ENCODE peak calls at places on chromosomes 3 and 15, in eight cellular contexts. One of them, this sample, is unnamed.
A peak's percentile ranks its signal among the peaks of the same experiment; 100 is the strongest.

GRCh38 chr3:127084401-127084990 is 101.6 kb downstream of the PLXNA1 start:
- DNase-seq in astrocyte of the spinal cord: no peak
- DNase-seq in RCC 7860: no peak
- DNase-seq in Calu3: no peak
- DNase-seq in activated T-cell treated with anti-CD3 and anti-CD28 coated beads for 1 hour: no peak
- DNase-seq in neuronal stem cell: no peak
- DNase-seq in body of pancreas: no peak
- DNase-seq in ureter: no peak
- DNase-seq in this sample: no peak

GRCh38 chr15:29558261-29558660 is 264.0 kb downstream of the TJP1 start:
- DNase-seq in astrocyte of the spinal cord: no peak
- DNase-seq in RCC 7860: no peak
- DNase-seq in Calu3: no peak
- DNase-seq in activated T-cell treated with anti-CD3 and anti-CD28 coated beads for 1 hour: no peak
- DNase-seq in neuronal stem cell: no peak
- DNase-seq in body of pancreas: no peak
- DNase-seq in ureter: no peak
- DNase-seq in this sample: no peak

GRCh38 chr15:37096878-37097568 is 3.3 kb downstream of the MEIS2 start:
- DNase-seq in astrocyte of the spinal cord: peak; percentile 58
- DNase-seq in RCC 7860: no peak
- DNase-seq in Calu3: no peak
- DNase-seq in activated T-cell treated with anti-CD3 and anti-CD28 coated beads for 1 hour: no peak
- DNase-seq in neuronal stem cell: peak; percentile 53
- DNase-seq in body of pancreas: no peak
- DNase-seq in ureter: no peak
- DNase-seq in this sample: no peak

GRCh38 chr15:42359990-42360389 is 689 bp downstream of the CAPN3 start:
- DNase-seq in astrocyte of the spinal cord: no peak
- DNase-seq in RCC 7860: no peak
- DNase-seq in Calu3: no peak
- DNase-seq in activated T-cell treated with anti-CD3 and anti-CD28 coated beads for 1 hour: no peak
- DNase-seq in neuronal stem cell: no peak
- DNase-seq in body of pancreas: no peak
- DNase-seq in ureter: no peak
- DNase-seq in this sample: no peak

GRCh38 chr3:142288032-142288638 is 62.8 kb upstream of the GK5 start:
- DNase-seq in astrocyte of the spinal cord: no peak
- DNase-seq in RCC 7860: no peak
- DNase-seq in Calu3: no peak
- DNase-seq in activated T-cell treated with anti-CD3 and anti-CD28 coated beads for 1 hour: no peak
- DNase-seq in neuronal stem cell: peak; percentile 9
- DNase-seq in body of pancreas: no peak
- DNase-seq in ureter: no peak
- DNase-seq in this sample: no peak

GRCh38 chr3:72008226-72008996 is 223.5 kb upstream of the PROK2 start:
- DNase-seq in astrocyte of the spinal cord: peak; percentile 23
- DNase-seq in RCC 7860: no peak
- DNase-seq in Calu3: no peak
- DNase-seq in activated T-cell treated with anti-CD3 and anti-CD28 coated beads for 1 hour: no peak
- DNase-seq in neuronal stem cell: no peak
- DNase-seq in body of pancreas: no peak
- DNase-seq in ureter: no peak
- DNase-seq in this sample: no peak

GRCh38 chr3:23084367-23084766 is 118.8 kb upstream of the UBE2E2 start:
- DNase-seq in astrocyte of the spinal cord: no peak
- DNase-seq in RCC 7860: no peak
- DNase-seq in Calu3: no peak
- DNase-seq in activated T-cell treated with anti-CD3 and anti-CD28 coated beads for 1 hour: no peak
- DNase-seq in neuronal stem cell: no peak
- DNase-seq in body of pancreas: no peak
- DNase-seq in ureter: no peak
- DNase-seq in this sample: no peak

GRCh38 chr15:75758071-75758872 is 45.6 kb upstream of the CSPG4 start:
- DNase-seq in astrocyte of the spinal cord: peak; percentile 77
- DNase-seq in RCC 7860: peak; percentile 57
- DNase-seq in Calu3: peak; percentile 93
- DNase-seq in activated T-cell treated with anti-CD3 and anti-CD28 coated beads for 1 hour: peak; percentile 42
- DNase-seq in neuronal stem cell: peak; percentile 83
- DNase-seq in body of pancreas: peak; percentile 95
- DNase-seq in ureter: peak; percentile 91
- DNase-seq in this sample: peak; percentile 50

GRCh38 chr15:88975891-88976290 is 62.7 kb upstream of the MFGE8 start:
- DNase-seq in astrocyte of the spinal cord: no peak
- DNase-seq in RCC 7860: no peak
- DNase-seq in Calu3: no peak
- DNase-seq in activated T-cell treated with anti-CD3 and anti-CD28 coated beads for 1 hour: no peak
- DNase-seq in neuronal stem cell: no peak
- DNase-seq in body of pancreas: no peak
- DNase-seq in ureter: no peak
- DNase-seq in this sample: no peak

GRCh38 chr3:11764931-11765363 is 81.7 kb downstream of the TAMM41 start:
- DNase-seq in astrocyte of the spinal cord: peak; percentile 91
- DNase-seq in RCC 7860: peak; percentile 76
- DNase-seq in Calu3: peak; percentile 58
- DNase-seq in activated T-cell treated with anti-CD3 and anti-CD28 coated beads for 1 hour: no peak
- DNase-seq in neuronal stem cell: no peak
- DNase-seq in body of pancreas: no peak
- DNase-seq in ureter: no peak
- DNase-seq in this sample: no peak

GRCh38 chr3:149010504-149010951 is 19.2 kb downstream of the GYG1 start:
- DNase-seq in astrocyte of the spinal cord: no peak
- DNase-seq in RCC 7860: no peak
- DNase-seq in Calu3: peak; percentile 14
- DNase-seq in activated T-cell treated with anti-CD3 and anti-CD28 coated beads for 1 hour: no peak
- DNase-seq in neuronal stem cell: no peak
- DNase-seq in body of pancreas: no peak
- DNase-seq in ureter: no peak
- DNase-seq in this sample: no peak

GRCh38 chr3:12442654-12443501 is 41.4 kb upstream of the TSEN2 start:
- DNase-seq in astrocyte of the spinal cord: peak; percentile 37
- DNase-seq in RCC 7860: no peak
- DNase-seq in Calu3: no peak
- DNase-seq in activated T-cell treated with anti-CD3 and anti-CD28 coated beads for 1 hour: no peak
- DNase-seq in neuronal stem cell: no peak
- DNase-seq in body of pancreas: no peak
- DNase-seq in ureter: no peak
- DNase-seq in this sample: no peak

GRCh38 chr15:71780349-71780976 is 29.9 kb upstream of the NR2E3 start:
- DNase-seq in astrocyte of the spinal cord: peak; percentile 70
- DNase-seq in RCC 7860: peak; percentile 36
- DNase-seq in Calu3: peak; percentile 59
- DNase-seq in activated T-cell treated with anti-CD3 and anti-CD28 coated beads for 1 hour: peak; percentile 8
- DNase-seq in neuronal stem cell: peak; percentile 41
- DNase-seq in body of pancreas: peak; percentile 47
- DNase-seq in ureter: no peak
- DNase-seq in this sample: peak; percentile 9

GRCh38 chr15:45618813-45619212 is 16.0 kb upstream of the SQOR start:
- DNase-seq in astrocyte of the spinal cord: no peak
- DNase-seq in RCC 7860: no peak
- DNase-seq in Calu3: no peak
- DNase-seq in activated T-cell treated with anti-CD3 and anti-CD28 coated beads for 1 hour: no peak
- DNase-seq in neuronal stem cell: no peak
- DNase-seq in body of pancreas: no peak
- DNase-seq in ureter: no peak
- DNase-seq in this sample: no peak

GRCh38 chr3:39166134-39166710 is 12.8 kb upstream of the CSRNP1 start:
- DNase-seq in astrocyte of the spinal cord: peak; percentile 81
- DNase-seq in RCC 7860: peak; percentile 80
- DNase-seq in Calu3: no peak
- DNase-seq in activated T-cell treated with anti-CD3 and anti-CD28 coated beads for 1 hour: no peak
- DNase-seq in neuronal stem cell: no peak
- DNase-seq in body of pancreas: no peak
- DNase-seq in ureter: no peak
- DNase-seq in this sample: no peak

GRCh38 chr3:37456270-37456708 is 281.9 kb upstream of the LRRFIP2 start:
- DNase-seq in astrocyte of the spinal cord: no peak
- DNase-seq in RCC 7860: no peak
- DNase-seq in Calu3: peak; percentile 9
- DNase-seq in activated T-cell treated with anti-CD3 and anti-CD28 coated beads for 1 hour: no peak
- DNase-seq in neuronal stem cell: no peak
- DNase-seq in body of pancreas: peak; percentile 45
- DNase-seq in ureter: peak; percentile 67
- DNase-seq in this sample: no peak

GRCh38 chr15:45665261-45665660 is 30.4 kb downstream of the SQOR start:
- DNase-seq in astrocyte of the spinal cord: no peak
- DNase-seq in RCC 7860: no peak
- DNase-seq in Calu3: no peak
- DNase-seq in activated T-cell treated with anti-CD3 and anti-CD28 coated beads for 1 hour: no peak
- DNase-seq in neuronal stem cell: no peak
- DNase-seq in body of pancreas: no peak
- DNase-seq in ureter: no peak
- DNase-seq in this sample: no peak

This sample was measured in T-helper 2 cell.